ENCODE peak calls at places on chromosomes 11 and 22, in seven cellular contexts. One of them, this sample, is unnamed.

GRCh38 chr11:73323464-73323863 is 15.4 kb downstream of the ARHGEF17 start:
- DNase-seq in heart right ventricle: peak; percentile 89
- DNase-seq in NCI-H524: no peak
- DNase-seq in activated naive CD4-positive, alpha-beta T cell: no peak
- DNase-seq in NCI-H1694: no peak
- DNase-seq in activated CD4-positive, alpha-beta T cell treated with anti-CD3 and anti-CD28 coated beads, Interleukin-2, amount 10 ng/mL, durations not matched to agents 7 days and 5 days: no peak
- DNase-seq in CD8-positive, alpha-beta T cell: no peak
- DNase-seq in this sample: no peak

GRCh38 chr11:19088791-19089190 is 28.2 kb upstream of the ZDHHC13 start:
- DNase-seq in heart right ventricle: no peak
- DNase-seq in NCI-H524: no peak
- DNase-seq in activated naive CD4-positive, alpha-beta T cell: no peak
- DNase-seq in NCI-H1694: no peak
- DNase-seq in activated CD4-positive, alpha-beta T cell treated with anti-CD3 and anti-CD28 coated beads, Interleukin-2, amount 10 ng/mL, durations not matched to agents 7 days and 5 days: no peak
- DNase-seq in CD8-positive, alpha-beta T cell: no peak
- DNase-seq in this sample: no peak

GRCh38 chr11:42049650-42050049 is 590.2 kb upstream of the LRRC4C start:
- DNase-seq in heart right ventricle: no peak
- DNase-seq in NCI-H524: no peak
- DNase-seq in activated naive CD4-positive, alpha-beta T cell: no peak
- DNase-seq in NCI-H1694: no peak
- DNase-seq in activated CD4-positive, alpha-beta T cell treated with anti-CD3 and anti-CD28 coated beads, Interleukin-2, amount 10 ng/mL, durations not matched to agents 7 days and 5 days: no peak
- DNase-seq in CD8-positive, alpha-beta T cell: no peak
- DNase-seq in this sample: no peak

GRCh38 chr11:2891901-2892214 is 6.3 kb upstream of the CDKN1C start:
- DNase-seq in heart right ventricle: peak; percentile 63
- DNase-seq in NCI-H524: no peak
- DNase-seq in activated naive CD4-positive, alpha-beta T cell: no peak
- DNase-seq in NCI-H1694: no peak
- DNase-seq in activated CD4-positive, alpha-beta T cell treated with anti-CD3 and anti-CD28 coated beads, Interleukin-2, amount 10 ng/mL, durations not matched to agents 7 days and 5 days: no peak
- DNase-seq in CD8-positive, alpha-beta T cell: no peak
- DNase-seq in this sample: no peak

GRCh38 chr11:87150936-87151335 is 113.2 kb downstream of the TMEM135 start:
- DNase-seq in heart right ventricle: no peak
- DNase-seq in NCI-H524: no peak
- DNase-seq in activated naive CD4-positive, alpha-beta T cell: no peak
- DNase-seq in NCI-H1694: no peak
- DNase-seq in activated CD4-positive, alpha-beta T cell treated with anti-CD3 and anti-CD28 coated beads, Interleukin-2, amount 10 ng/mL, durations not matched to agents 7 days and 5 days: no peak
- DNase-seq in CD8-positive, alpha-beta T cell: no peak
- DNase-seq in this sample: no peak

GRCh38 chr22:20653795-20654342 is 120.0 kb upstream of the SERPIND1 start:
- DNase-seq in heart right ventricle: no peak
- DNase-seq in NCI-H524: no peak
- DNase-seq in activated naive CD4-positive, alpha-beta T cell: no peak
- DNase-seq in NCI-H1694: no peak
- DNase-seq in activated CD4-positive, alpha-beta T cell treated with anti-CD3 and anti-CD28 coated beads, Interleukin-2, amount 10 ng/mL, durations not matched to agents 7 days and 5 days: no peak
- DNase-seq in CD8-positive, alpha-beta T cell: no peak
- DNase-seq in this sample: no peak

GRCh38 chr22:20554824-20555223 is 47.4 kb downstream of the MED15 start:
- DNase-seq in heart right ventricle: no peak
- DNase-seq in NCI-H524: no peak
- DNase-seq in activated naive CD4-positive, alpha-beta T cell: no peak
- DNase-seq in NCI-H1694: no peak
- DNase-seq in activated CD4-positive, alpha-beta T cell treated with anti-CD3 and anti-CD28 coated beads, Interleukin-2, amount 10 ng/mL, durations not matched to agents 7 days and 5 days: no peak
- DNase-seq in CD8-positive, alpha-beta T cell: no peak
- DNase-seq in this sample: no peak

GRCh38 chr11:101916422-101916821 is at the start of gene ANGPTL5:
- DNase-seq in heart right ventricle: no peak
- DNase-seq in NCI-H524: no peak
- DNase-seq in activated naive CD4-positive, alpha-beta T cell: no peak
- DNase-seq in NCI-H1694: no peak
- DNase-seq in activated CD4-positive, alpha-beta T cell treated with anti-CD3 and anti-CD28 coated beads, Interleukin-2, amount 10 ng/mL, durations not matched to agents 7 days and 5 days: no peak
- DNase-seq in CD8-positive, alpha-beta T cell: no peak
- DNase-seq in this sample: no peak

GRCh38 chr22:44344407-44344806 is 31.7 kb upstream of the SHISAL1 start:
- DNase-seq in heart right ventricle: no peak
- DNase-seq in NCI-H524: peak; percentile 97
- DNase-seq in activated naive CD4-positive, alpha-beta T cell: no peak
- DNase-seq in NCI-H1694: no peak
- DNase-seq in activated CD4-positive, alpha-beta T cell treated with anti-CD3 and anti-CD28 coated beads, Interleukin-2, amount 10 ng/mL, durations not matched to agents 7 days and 5 days: no peak
- DNase-seq in CD8-positive, alpha-beta T cell: no peak
- DNase-seq in this sample: no peak

GRCh38 chr11:69664103-69664775 is 10.9 kb downstream of the LTO1 start:
- DNase-seq in heart right ventricle: no peak
- DNase-seq in NCI-H524: no peak
- DNase-seq in activated naive CD4-positive, alpha-beta T cell: no peak
- DNase-seq in NCI-H1694: no peak
- DNase-seq in activated CD4-positive, alpha-beta T cell treated with anti-CD3 and anti-CD28 coated beads, Interleukin-2, amount 10 ng/mL, durations not matched to agents 7 days and 5 days: no peak
- DNase-seq in CD8-positive, alpha-beta T cell: no peak
- DNase-seq in this sample: no peak

GRCh38 chr11:86151188-86152005 is 82.5 kb upstream of the PICALM start:
- DNase-seq in heart right ventricle: no peak
- DNase-seq in NCI-H524: no peak
- DNase-seq in activated naive CD4-positive, alpha-beta T cell: no peak
- DNase-seq in NCI-H1694: no peak
- DNase-seq in activated CD4-positive, alpha-beta T cell treated with anti-CD3 and anti-CD28 coated beads, Interleukin-2, amount 10 ng/mL, durations not matched to agents 7 days and 5 days: no peak
- DNase-seq in CD8-positive, alpha-beta T cell: no peak
- DNase-seq in this sample: no peak

GRCh38 chr11:63683133-63683991 is 2.1 kb downstream of the RTN3 start:
- DNase-seq in heart right ventricle: no peak
- DNase-seq in NCI-H524: no peak
- DNase-seq in activated naive CD4-positive, alpha-beta T cell: no peak
- DNase-seq in NCI-H1694: no peak
- DNase-seq in activated CD4-positive, alpha-beta T cell treated with anti-CD3 and anti-CD28 coated beads, Interleukin-2, amount 10 ng/mL, durations not matched to agents 7 days and 5 days: no peak
- DNase-seq in CD8-positive, alpha-beta T cell: no peak
- DNase-seq in this sample: peak; percentile 26

GRCh38 chr11:116928102-116928777 is 90.8 kb upstream of the APOA1 start:
- DNase-seq in heart right ventricle: no peak
- DNase-seq in NCI-H524: no peak
- DNase-seq in activated naive CD4-positive, alpha-beta T cell: no peak
- DNase-seq in NCI-H1694: no peak
- DNase-seq in activated CD4-positive, alpha-beta T cell treated with anti-CD3 and anti-CD28 coated beads, Interleukin-2, amount 10 ng/mL, durations not matched to agents 7 days and 5 days: peak; percentile 31
- DNase-seq in CD8-positive, alpha-beta T cell: no peak
- DNase-seq in this sample: no peak

GRCh38 chr11:72828692-72829101 is 14.5 kb downstream of the ATG16L2 start:
- DNase-seq in heart right ventricle: no peak
- DNase-seq in NCI-H524: no peak
- DNase-seq in activated naive CD4-positive, alpha-beta T cell: no peak
- DNase-seq in NCI-H1694: no peak
- DNase-seq in activated CD4-positive, alpha-beta T cell treated with anti-CD3 and anti-CD28 coated beads, Interleukin-2, amount 10 ng/mL, durations not matched to agents 7 days and 5 days: no peak
- DNase-seq in CD8-positive, alpha-beta T cell: no peak
- DNase-seq in this sample: no peak

GRCh38 chr11:24687748-24688147 is 190.9 kb downstream of the LUZP2 start:
- DNase-seq in heart right ventricle: no peak
- DNase-seq in NCI-H524: no peak
- DNase-seq in activated naive CD4-positive, alpha-beta T cell: no peak
- DNase-seq in NCI-H1694: no peak
- DNase-seq in activated CD4-positive, alpha-beta T cell treated with anti-CD3 and anti-CD28 coated beads, Interleukin-2, amount 10 ng/mL, durations not matched to agents 7 days and 5 days: no peak
- DNase-seq in CD8-positive, alpha-beta T cell: no peak
- DNase-seq in this sample: no peak